ENCODE peak calls at places on chromosomes 4 and X, in five cellular contexts. A is CD8-positive, alpha-beta T cell; Q is colonic mucosa; V is CD8-positive, alpha-beta memory T cell; Z is fibroblast of lung. I is an unnamed sample.
A peak's percentile ranks its signal among the peaks of the same experiment; 100 is the strongest.

GRCh38 chrX:12372111-12372510 is 233.8 kb downstream of the FRMPD4 start:
- DNase-seq in A (no peak), Q (no peak), V (no peak), Z (peak; percentile 40), I (no peak)

GRCh38 chr4:165294907-165295306 is 32.6 kb upstream of the MSMO1 start:
- DNase-seq in A (peak; percentile 31), Q (no peak), V (no peak), Z (no peak), I (no peak)

GRCh38 chr4:12729384-12729783 is 754.8 kb downstream of the RAB28 start:
- DNase-seq in A (no peak), Q (no peak), V (no peak), Z (peak; percentile 3), I (no peak)

GRCh38 chrX:85998954-85999353 is 48.4 kb downstream of the CHM start:
- DNase-seq in A (no peak), Q (no peak), V (no peak), Z (no peak), I (no peak)

GRCh38 chr4:169662226-169662625 is 41.8 kb downstream of the CLCN3 start:
- DNase-seq in A (no peak), Q (no peak), V (no peak), Z (no peak), I (no peak)

GRCh38 chrX:71315917-71316316 is 14.4 kb downstream of the ITGB1BP2 start:
- DNase-seq in A (no peak), Q (no peak), V (no peak), Z (peak; percentile 87), I (no peak)

GRCh38 chr4:147582386-147583077 is 34.7 kb upstream of the TMEM184C start:
- DNase-seq in A (no peak), Q (no peak), V (no peak), Z (peak; percentile 80), I (no peak)

GRCh38 chr4:147360301-147360700 is 120.6 kb upstream of the EDNRA start:
- DNase-seq in A (no peak), Q (no peak), V (no peak), Z (peak; percentile 95), I (no peak)

GRCh38 chr4:151876411-151876988 is 115.7 kb upstream of the GATB start:
- DNase-seq in A (no peak), Q (no peak), V (no peak), Z (no peak), I (no peak)

GRCh38 chr4:73451404-73451803 is 15.4 kb downstream of the AFP start:
- DNase-seq in A (no peak), Q (no peak), V (no peak), Z (peak; percentile 84), I (no peak)

GRCh38 chr4:55121246-55121645 is 4.1 kb downstream of the KDR start:
- DNase-seq in A (no peak), Q (no peak), V (no peak), Z (no peak), I (no peak)

GRCh38 chrX:120251471-120252011 is 929 bp downstream of the ZBTB33 start:
- DNase-seq in A (peak; percentile 10), Q (peak; percentile 42), V (peak; percentile 11), Z (peak; percentile 25), I (no peak)

GRCh38 chr4:89363156-89363555 is 55.6 kb upstream of the GPRIN3 start:
- DNase-seq in A (no peak), Q (no peak), V (no peak), Z (no peak), I (no peak)

GRCh38 chr4:173289351-173289725 is 44.8 kb downstream of the HMGB2 start:
- DNase-seq in A (no peak), Q (no peak), V (no peak), Z (peak; percentile 35), I (no peak)

GRCh38 chrX:101385795-101386541 is at the start of gene BTK:
- DNase-seq in A (no peak), Q (no peak), V (no peak), Z (no peak), I (no peak)

GRCh38 chr4:101205878-101206277 is 141.4 kb downstream of the PPP3CA start:
- DNase-seq in A (peak; percentile 25), Q (no peak), V (peak; percentile 20), Z (peak; percentile 85), I (peak; percentile 3)

GRCh38 chr4:81207793-81208192 is 7.2 kb downstream of the PRKG2 start:
- DNase-seq in A (no peak), Q (no peak), V (no peak), Z (peak; percentile 59), I (no peak)

GRCh38 chrX:64842492-64842891 is 133.8 kb downstream of the ZC4H2 start:
- DNase-seq in A (no peak), Q (no peak), V (no peak), Z (no peak), I (no peak)

GRCh38 chrX:133722756-133723155 is 262.6 kb downstream of the GPC3 start:
- DNase-seq in A (no peak), Q (no peak), V (no peak), Z (no peak), I (no peak)

GRCh38 chr4:77146426-77147399 is 10.3 kb upstream of the CCNG2 start:
- DNase-seq in A (no peak), Q (no peak), V (no peak), Z (peak; percentile 46), I (no peak)

GRCh38 chrX:45628041-45628440 is 427.4 kb upstream of the DIPK2B start:
- DNase-seq in A (no peak), Q (no peak), V (no peak), Z (peak; percentile 61), I (no peak)

GRCh38 chrX:44344194-44344593 is 722 bp upstream of the EFHC2 start:
- DNase-seq in A (peak; percentile 53), Q (no peak), V (peak; percentile 67), Z (no peak), I (peak; percentile 59)

GRCh38 chrX:67601771-67602170 is 58.0 kb downstream of the AR start:
- DNase-seq in A (no peak), Q (no peak), V (no peak), Z (peak; percentile 56), I (no peak)

GRCh38 chr4:184744251-184744650 is 10.4 kb upstream of the CENPU start:
- DNase-seq in A (no peak), Q (no peak), V (no peak), Z (no peak), I (no peak)

GRCh38 chrX:39936886-39937770 is 160.6 kb downstream of the BCOR start:
- DNase-seq in A (peak; percentile 10), Q (no peak), V (peak; percentile 4), Z (no peak), I (no peak)

GRCh38 chrX:45068555-45068954 is 132.1 kb downstream of the DIPK2B start:
- DNase-seq in A (no peak), Q (no peak), V (peak; percentile 43), Z (no peak), I (peak; percentile 4)

GRCh38 chrX:54479471-54480122 is 16.4 kb downstream of the FGD1 start:
- DNase-seq in A (no peak), Q (no peak), V (no peak), Z (no peak), I (no peak)

GRCh38 chrX:78753571-78753970 is 6.1 kb downstream of the LPAR4 start:
- DNase-seq in A (no peak), Q (peak; percentile 25), V (no peak), Z (no peak), I (no peak)

GRCh38 chrX:3142259-3143042 is 101.2 kb downstream of the ARSF start:
- DNase-seq in A (no peak), Q (no peak), V (no peak), Z (no peak), I (no peak)
- H3K27me3 ChIP-seq in A (no peaks in the 10 kb centered on the region), Q (no peaks in the 10 kb centered on the region), V (no peaks in the 10 kb centered on the region), Z (no peaks in the 10 kb centered on the region), I (no peaks in the 10 kb centered on the region)

GRCh38 chr4:107863850-107864371 is 39.2 kb downstream of the SGMS2 start:
- DNase-seq in A (no peak), Q (peak; percentile 74), V (no peak), Z (peak; percentile 63), I (no peak)
- H3K27ac ChIP-seq in A (no peak overlapping the region), Q (peak overlapping the region; percentile 42), V (no peak overlapping the region), Z (no peak overlapping the region), I (no peak overlapping the region)

DNA sequence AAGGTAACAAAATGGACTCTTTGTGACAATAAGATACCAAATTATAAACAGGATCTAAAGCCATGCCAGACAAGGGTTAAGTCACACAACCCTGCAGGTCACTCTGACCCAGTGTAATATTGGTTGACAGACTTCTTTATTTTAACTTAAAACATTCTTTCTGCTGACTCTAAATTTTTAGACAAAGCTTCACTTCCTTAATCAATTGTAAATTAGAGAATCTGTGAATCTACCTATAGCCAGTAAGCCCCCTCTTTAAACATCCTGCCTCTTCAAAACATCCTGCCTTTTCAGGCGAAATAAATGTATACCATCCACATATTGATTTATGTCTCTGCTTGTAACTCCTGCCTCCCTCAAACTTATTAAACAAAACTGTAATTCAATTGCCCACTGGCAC is 14.2 kb downstream of the NUDT6 start:
- DNase-seq in A (no peak), Q (no peak), V (no peak), Z (no peak), I (no peak)
- H3K4me1 ChIP-seq in A (no peaks in the 10 kb centered on the region), Q (no peaks in the 10 kb centered on the region), V (no peaks in the 10 kb centered on the region), Z (peaks cover 2% of the 10 kb centered on the region), I (no peaks in the 10 kb centered on the region)

DNA sequence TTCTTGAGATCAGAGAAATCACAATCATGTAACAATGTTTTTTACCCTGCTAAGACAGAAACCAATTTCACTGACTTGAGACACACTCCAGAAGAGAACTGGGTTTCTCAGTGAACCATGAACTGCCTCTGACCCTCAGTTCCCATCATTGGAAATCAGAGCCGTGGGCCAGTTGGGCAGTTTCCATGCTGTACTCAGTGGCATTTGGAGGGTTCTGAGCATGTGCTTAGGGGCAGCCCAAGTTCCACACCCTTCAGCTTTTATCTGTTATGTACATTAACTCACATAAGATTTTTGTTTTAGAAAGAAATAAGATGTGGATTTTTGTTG is 77.9 kb downstream of the BTC start:
- DNase-seq in A (no peak), Q (no peak), V (no peak), Z (no peak), I (no peak)
- H3K27me3 ChIP-seq in A (no peaks in the 10 kb centered on the region), Q (no peaks in the 10 kb centered on the region), V (no peaks in the 10 kb centered on the region), Z (no peaks in the 10 kb centered on the region), I (no peaks in the 10 kb centered on the region)

DNA sequence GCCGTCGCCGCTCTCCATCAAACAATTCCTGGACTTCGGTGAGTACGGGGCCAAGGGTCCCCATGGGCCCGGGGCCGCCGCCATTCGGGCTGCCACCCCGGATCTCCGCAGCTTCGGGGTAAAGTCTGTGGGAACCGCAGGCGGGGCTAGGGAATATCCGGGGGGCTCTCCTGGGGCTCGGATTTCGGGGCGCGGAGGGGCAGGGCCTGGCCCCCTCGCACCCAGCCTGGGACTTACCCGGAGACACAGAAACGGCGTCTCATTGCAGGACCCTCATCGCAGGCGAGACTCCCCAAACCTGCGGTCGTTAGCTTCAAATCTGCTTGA is 401 bp downstream of the PDK3 start:
- DNase-seq in A (peak; percentile 22), Q (no peak), V (no peak), Z (no peak), I (peak; percentile 7)
- H3K27ac ChIP-seq in A (peak overlapping the region; percentile 77), Q (peak overlapping the region; percentile 84), V (peak overlapping the region; percentile 74), Z (no peak overlapping the region), I (peak overlapping the region; percentile 84)

DNA sequence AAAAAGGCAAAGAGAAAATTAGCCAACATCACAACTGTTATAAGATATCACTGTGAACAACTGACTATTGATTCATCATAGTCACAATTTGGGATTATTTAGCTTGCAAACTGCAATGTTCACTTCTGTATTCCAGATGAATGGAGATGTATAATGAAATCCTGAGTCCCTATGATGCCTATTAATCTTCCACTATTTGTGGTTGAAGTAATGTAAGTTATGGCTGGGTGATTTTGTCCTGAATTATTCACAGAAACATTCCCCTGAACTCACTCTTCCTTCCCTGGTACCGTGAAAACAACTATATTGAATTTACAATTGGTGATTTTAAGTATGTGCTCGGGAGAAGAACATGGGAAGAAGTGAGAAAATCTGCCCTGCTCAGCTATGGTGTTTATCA is 50.8 kb upstream of the NPFFR2 start:
- DNase-seq in A (no peak), Q (no peak), V (no peak), Z (peak; percentile 60), I (no peak)
- H3K4me1 ChIP-seq in A (no peaks in the 10 kb centered on the region), Q (no peaks in the 10 kb centered on the region), V (no peaks in the 10 kb centered on the region), Z (no peaks in the 10 kb centered on the region), I (no peaks in the 10 kb centered on the region)

GRCh38 chr4:7191546-7192251 is 639 bp upstream of the SORCS2 start:
- DNase-seq in A (no peak), Q (no peak), V (no peak), Z (no peak), I (no peak)
- H3K27me3 ChIP-seq in A (peaks cover 10% of the 10 kb centered on the region), Q (peaks cover 13% of the 10 kb centered on the region), V (peaks cover 19% of the 10 kb centered on the region), Z (peaks cover 44% of the 10 kb centered on the region), I (peaks cover 29% of the 10 kb centered on the region)